ENCODE peak calls at places on chromosomes 12 and 14, in eight cellular contexts. One of them, this sample, is unnamed.

GRCh38 chr14:31162910-31163649 is 44.5 kb downstream of the HECTD1 start:
- DNase-seq in type B pancreatic cell: no peak
- DNase-seq in OCI-LY7: no peak
- DNase-seq in GM12865: no peak
- DNase-seq in psoas muscle: no peak
- DNase-seq in MCF 10A: no peak
- DNase-seq in keratinocyte: no peak
- DNase-seq in cardiac fibroblast: no peak
- DNase-seq in this sample: no peak

GRCh38 chr14:52950898-52951729 is at the start of gene FERMT2:
- DNase-seq in cardiac fibroblast: peak; percentile 88
- DNase-seq in GM12865: peak; percentile 58
- DNase-seq in psoas muscle: peak; percentile 89
- DNase-seq in keratinocyte: no peak
- DNase-seq in OCI-LY7: no peak
- DNase-seq in type B pancreatic cell: peak; percentile 91
- DNase-seq in MCF 10A: peak; percentile 84
- DNase-seq in this sample: peak; percentile 85

GRCh38 chr12:106296179-106296877 is 6.2 kb upstream of the TCP11L2 start:
- DNase-seq in MCF 10A: peak; percentile 80
- DNase-seq in psoas muscle: no peak
- DNase-seq in type B pancreatic cell: no peak
- DNase-seq in OCI-LY7: no peak
- DNase-seq in keratinocyte: peak; percentile 81
- DNase-seq in GM12865: no peak
- DNase-seq in cardiac fibroblast: peak; percentile 77
- DNase-seq in this sample: no peak

GRCh38 chr12:112013601-112014402 is 576 bp downstream of the ERP29 start:
- DNase-seq in psoas muscle: peak; percentile 50
- DNase-seq in keratinocyte: no peak
- DNase-seq in OCI-LY7: peak; percentile 88
- DNase-seq in type B pancreatic cell: peak; percentile 75
- DNase-seq in GM12865: peak; percentile 87
- DNase-seq in cardiac fibroblast: peak; percentile 74
- DNase-seq in MCF 10A: peak; percentile 84
- DNase-seq in this sample: peak; percentile 29

GRCh38 chr14:96139879-96140278 is 64.8 kb upstream of the BDKRB2 start:
- DNase-seq in cardiac fibroblast: peak; percentile 35
- DNase-seq in MCF 10A: no peak
- DNase-seq in OCI-LY7: no peak
- DNase-seq in keratinocyte: no peak
- DNase-seq in psoas muscle: no peak
- DNase-seq in type B pancreatic cell: peak; percentile 15
- DNase-seq in GM12865: no peak
- DNase-seq in this sample: no peak

GRCh38 chr12:11819643-11820042 is 170.2 kb downstream of the ETV6 start:
- DNase-seq in keratinocyte: no peak
- DNase-seq in type B pancreatic cell: no peak
- DNase-seq in OCI-LY7: no peak
- DNase-seq in cardiac fibroblast: no peak
- DNase-seq in GM12865: no peak
- DNase-seq in psoas muscle: no peak
- DNase-seq in MCF 10A: no peak
- DNase-seq in this sample: no peak

GRCh38 chr14:59262717-59263469 is 74.4 kb downstream of the DAAM1 start:
- DNase-seq in cardiac fibroblast: no peak
- DNase-seq in GM12865: no peak
- DNase-seq in type B pancreatic cell: no peak
- DNase-seq in keratinocyte: no peak
- DNase-seq in OCI-LY7: no peak
- DNase-seq in psoas muscle: no peak
- DNase-seq in MCF 10A: no peak
- DNase-seq in this sample: peak; percentile 4

GRCh38 chr12:65741662-65742480 is 82.4 kb upstream of the HMGA2 start:
- DNase-seq in cardiac fibroblast: peak; percentile 58
- DNase-seq in GM12865: peak; percentile 40
- DNase-seq in psoas muscle: no peak
- DNase-seq in keratinocyte: no peak
- DNase-seq in type B pancreatic cell: peak; percentile 88
- DNase-seq in MCF 10A: peak; percentile 16
- DNase-seq in OCI-LY7: no peak
- DNase-seq in this sample: peak; percentile 62

GRCh38 chr14:55028066-55028465 is 1.0 kb downstream of the SOCS4 start:
- DNase-seq in GM12865: no peak
- DNase-seq in type B pancreatic cell: no peak
- DNase-seq in OCI-LY7: peak; percentile 22
- DNase-seq in cardiac fibroblast: no peak
- DNase-seq in psoas muscle: no peak
- DNase-seq in keratinocyte: no peak
- DNase-seq in MCF 10A: no peak
- DNase-seq in this sample: no peak

GRCh38 chr12:11648514-11649412 is 711 bp upstream of the ETV6 start:
- DNase-seq in keratinocyte: no peak
- DNase-seq in OCI-LY7: peak; percentile 85
- DNase-seq in type B pancreatic cell: peak; percentile 77
- DNase-seq in psoas muscle: peak; percentile 59
- DNase-seq in MCF 10A: peak; percentile 91
- DNase-seq in cardiac fibroblast: peak; percentile 90
- DNase-seq in GM12865: peak; percentile 91
- DNase-seq in this sample: peak; percentile 58

GRCh38 chr14:70013269-70013873 is 134.2 kb downstream of the SMOC1 start:
- DNase-seq in cardiac fibroblast: peak; percentile 22
- DNase-seq in type B pancreatic cell: no peak
- DNase-seq in OCI-LY7: peak; percentile 37
- DNase-seq in psoas muscle: no peak
- DNase-seq in GM12865: peak; percentile 55
- DNase-seq in MCF 10A: peak; percentile 75
- DNase-seq in keratinocyte: no peak
- DNase-seq in this sample: peak; percentile 63

GRCh38 chr14:86574026-86574777 is 1044.3 kb downstream of the FLRT2 start:
- DNase-seq in psoas muscle: no peak
- DNase-seq in OCI-LY7: no peak
- DNase-seq in keratinocyte: no peak
- DNase-seq in type B pancreatic cell: no peak
- DNase-seq in cardiac fibroblast: peak; percentile 2
- DNase-seq in GM12865: no peak
- DNase-seq in MCF 10A: peak; percentile 3
- DNase-seq in this sample: no peak

GRCh38 chr12:113261847-113262470 is 40.7 kb downstream of the TPCN1 start:
- DNase-seq in type B pancreatic cell: no peak
- DNase-seq in MCF 10A: no peak
- DNase-seq in GM12865: peak; percentile 43
- DNase-seq in cardiac fibroblast: no peak
- DNase-seq in OCI-LY7: peak; percentile 47
- DNase-seq in psoas muscle: no peak
- DNase-seq in keratinocyte: no peak
- DNase-seq in this sample: no peak

GRCh38 chr12:69415471-69416275 is 54.5 kb upstream of the FRS2 start:
- DNase-seq in GM12865: peak; percentile 29
- DNase-seq in type B pancreatic cell: no peak
- DNase-seq in psoas muscle: peak; percentile 34
- DNase-seq in OCI-LY7: peak; percentile 48
- DNase-seq in cardiac fibroblast: peak; percentile 95
- DNase-seq in MCF 10A: peak; percentile 65
- DNase-seq in keratinocyte: peak; percentile 9
- DNase-seq in this sample: peak; percentile 25

GRCh38 chr14:23953464-23954278 is at the start of gene DHRS4:
- DNase-seq in type B pancreatic cell: peak; percentile 79
- DNase-seq in OCI-LY7: peak; percentile 86
- DNase-seq in psoas muscle: peak; percentile 84
- DNase-seq in GM12865: peak; percentile 89
- DNase-seq in keratinocyte: peak; percentile 46
- DNase-seq in cardiac fibroblast: peak; percentile 82
- DNase-seq in MCF 10A: peak; percentile 86
- DNase-seq in this sample: peak; percentile 78

GRCh38 chr14:23950411-23951135 is 3.0 kb upstream of the DHRS4 start:
- DNase-seq in GM12865: no peak
- DNase-seq in keratinocyte: no peak
- DNase-seq in MCF 10A: no peak
- DNase-seq in OCI-LY7: no peak
- DNase-seq in type B pancreatic cell: no peak
- DNase-seq in psoas muscle: no peak
- DNase-seq in cardiac fibroblast: no peak
- DNase-seq in this sample: no peak

GRCh38 chr14:23951590-23952143 is 1.9 kb upstream of the DHRS4 start:
- DNase-seq in GM12865: no peak
- DNase-seq in cardiac fibroblast: no peak
- DNase-seq in keratinocyte: no peak
- DNase-seq in type B pancreatic cell: no peak
- DNase-seq in MCF 10A: no peak
- DNase-seq in psoas muscle: no peak
- DNase-seq in OCI-LY7: no peak
- DNase-seq in this sample: no peak
- TF ChIP-seq CTCF in GM12865: no peak
- TF ChIP-seq CTCF in cardiac fibroblast: no peak
- TF ChIP-seq CTCF in keratinocyte: peak; percentile 11
- TF ChIP-seq CTCF in type B pancreatic cell: no peak
- TF ChIP-seq CTCF in MCF 10A: no peak
- TF ChIP-seq CTCF in psoas muscle: no peak
- TF ChIP-seq CTCF in OCI-LY7: peak; percentile 13
- TF ChIP-seq CTCF in this sample: no peak

DNA sequence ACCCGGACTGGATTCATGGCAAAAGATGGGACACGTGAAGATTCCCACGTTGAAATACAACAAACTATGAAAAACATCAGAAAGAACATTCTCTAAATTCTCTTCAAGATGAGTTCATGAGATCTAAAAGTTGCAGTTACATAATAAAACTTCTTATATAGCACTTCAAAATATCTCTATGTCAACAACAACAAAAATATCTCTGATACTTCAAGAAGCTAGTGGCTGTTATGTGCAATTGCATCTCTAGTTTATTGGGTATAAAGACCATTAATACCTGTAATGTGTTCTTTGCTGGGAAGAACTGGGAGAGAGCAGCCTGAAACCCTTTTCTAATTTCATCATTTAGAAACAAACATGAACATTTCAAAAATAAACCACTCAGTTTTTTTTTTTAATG is 69.2 kb upstream of the RGS6 start:
- DNase-seq in type B pancreatic cell: no peak
- DNase-seq in OCI-LY7: no peak
- DNase-seq in keratinocyte: no peak
- DNase-seq in cardiac fibroblast: peak; percentile 5
- DNase-seq in psoas muscle: no peak
- DNase-seq in GM12865: no peak
- DNase-seq in MCF 10A: no peak
- DNase-seq in this sample: no peak
- TF ChIP-seq CTCF in type B pancreatic cell: peak; percentile 52
- TF ChIP-seq CTCF in OCI-LY7: peak; percentile 49
- TF ChIP-seq CTCF in keratinocyte: peak; percentile 21
- TF ChIP-seq CTCF in cardiac fibroblast: peak; percentile 27
- TF ChIP-seq CTCF in psoas muscle: no peak
- TF ChIP-seq CTCF in GM12865: no peak
- TF ChIP-seq CTCF in MCF 10A: peak; percentile 4
- TF ChIP-seq CTCF in this sample: peak; percentile 47

DNA sequence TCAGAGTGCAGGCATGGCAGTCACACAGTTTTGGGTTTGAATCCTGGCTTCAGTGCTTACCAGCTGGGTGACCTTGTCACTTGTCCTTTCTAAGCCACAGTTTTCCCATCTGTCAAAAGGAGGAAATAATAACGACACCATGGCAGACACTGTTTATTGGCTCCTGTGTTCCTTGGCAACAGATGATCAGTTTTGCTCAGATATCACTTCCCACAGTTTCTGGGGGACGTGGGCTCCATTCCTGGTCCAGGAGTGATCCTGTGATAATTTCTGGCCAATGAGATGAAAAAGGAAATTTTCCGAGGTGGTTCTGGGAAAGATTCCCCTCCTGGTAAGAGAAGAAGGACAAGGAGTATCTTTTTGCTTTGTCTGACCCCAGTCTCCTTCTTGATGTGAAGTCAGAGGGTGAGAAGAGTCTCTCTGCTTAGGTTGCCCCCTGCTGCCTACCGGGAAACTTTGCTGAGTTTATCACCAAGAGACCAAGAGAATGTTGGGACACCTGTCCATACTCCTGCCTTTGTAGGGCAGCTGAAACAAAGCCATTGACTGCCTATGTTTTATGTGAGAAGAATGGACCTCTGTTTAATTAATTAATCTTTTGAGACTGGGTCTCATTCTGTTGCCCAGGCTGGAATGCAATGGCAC is 178.9 kb upstream of the NRXN3 start:
- DNase-seq in keratinocyte: no peak
- DNase-seq in type B pancreatic cell: no peak
- DNase-seq in cardiac fibroblast: no peak
- DNase-seq in psoas muscle: no peak
- DNase-seq in OCI-LY7: peak; percentile 2
- DNase-seq in MCF 10A: no peak
- DNase-seq in GM12865: peak; percentile 25
- DNase-seq in this sample: no peak
- TF ChIP-seq CTCF in keratinocyte: no peak
- TF ChIP-seq CTCF in type B pancreatic cell: no peak
- TF ChIP-seq CTCF in cardiac fibroblast: peak; percentile 10
- TF ChIP-seq CTCF in psoas muscle: no peak
- TF ChIP-seq CTCF in OCI-LY7: peak; percentile 41
- TF ChIP-seq CTCF in MCF 10A: no peak
- TF ChIP-seq CTCF in GM12865: peak; percentile 11
- TF ChIP-seq CTCF in this sample: peak; percentile 32

GRCh38 chr12:3885179-3886094 is 12.2 kb upstream of the PARP11 start:
- DNase-seq in psoas muscle: no peak
- DNase-seq in keratinocyte: no peak
- DNase-seq in GM12865: peak; percentile 53
- DNase-seq in cardiac fibroblast: peak; percentile 72
- DNase-seq in MCF 10A: peak; percentile 47
- DNase-seq in type B pancreatic cell: no peak
- DNase-seq in OCI-LY7: peak; percentile 47
- DNase-seq in this sample: no peak
- TF ChIP-seq CTCF in psoas muscle: peak; percentile 81
- TF ChIP-seq CTCF in keratinocyte: peak; percentile 64
- TF ChIP-seq CTCF in GM12865: peak; percentile 60
- TF ChIP-seq CTCF in cardiac fibroblast: peak; percentile 72
- TF ChIP-seq CTCF in MCF 10A: peak; percentile 83
- TF ChIP-seq CTCF in type B pancreatic cell: peak; percentile 94
- TF ChIP-seq CTCF in OCI-LY7: peak; percentile 96
- TF ChIP-seq CTCF in this sample: peak; percentile 99

This sample was measured in neural crest cell.